ENCODE peak calls at places on chromosomes 12 and 14, in six cellular contexts. Z is choroid plexus epithelial cell, E is uterus, N is astrocyte, G is lung, U is left ventricle myocardium inferior. S is an unnamed sample.

GRCh38 chr14:103284574-103285467 is 49.2 kb upstream of the EIF5 start:
- DNase-seq in Z (peak), E (no peak), N (no peak), G (no peak), U (no peak), S (peak)

GRCh38 chr12:22874151-22874550 is 249.2 kb downstream of the ETNK1 start:
- DNase-seq in Z (no peak), E (no peak), N (peak), G (no peak), U (no peak), S (peak)

GRCh38 chr14:61034416-61035100 is 53.5 kb downstream of the SLC38A6 start:
- DNase-seq in Z (peak), E (no peak), N (no peak), G (peak), U (no peak), S (no peak)

GRCh38 chr12:14366211-14366762 is 805 bp downstream of the ATF7IP start:
- DNase-seq in Z (peak), E (no peak), N (peak), G (no peak), U (no peak), S (peak)

GRCh38 chr12:26918321-26919215 is 19.2 kb downstream of the INTS13 start:
- DNase-seq in Z (peak), E (no peak), N (peak), G (no peak), U (no peak), S (peak)

GRCh38 chr14:22939684-22940083 is 10.5 kb upstream of the PRMT5 start:
- DNase-seq in Z (peak), E (no peak), N (peak), G (no peak), U (no peak), S (no peak)

GRCh38 chr14:50362791-50363733 is 33.6 kb downstream of the CDKL1 start:
- DNase-seq in Z (peak), E (no peak), N (no peak), G (no peak), U (no peak), S (peak)

GRCh38 chr12:132615579-132616066 is 3.0 kb upstream of the P2RX2 start:
- DNase-seq in Z (no peak), E (no peak), N (no peak), G (no peak), U (no peak), S (no peak)

GRCh38 chr12:124648710-124649384 is 81.4 kb upstream of the NCOR2 start:
- DNase-seq in Z (no peak), E (no peak), N (no peak), G (no peak), U (no peak), S (no peak)

GRCh38 chr12:123934829-123935228 is 37.8 kb downstream of the CCDC92 start:
- DNase-seq in Z (peak), E (no peak), N (peak), G (no peak), U (no peak), S (no peak)

GRCh38 chr12:99390707-99391106 is 256.8 kb upstream of the GARIN6 start:
- DNase-seq in Z (no peak), E (no peak), N (no peak), G (no peak), U (no peak), S (no peak)

GRCh38 chr12:99383258-99383657 is 264.3 kb upstream of the GARIN6 start:
- DNase-seq in Z (no peak), E (no peak), N (no peak), G (no peak), U (no peak), S (no peak)

GRCh38 chr12:99387661-99388060 is 259.9 kb upstream of the GARIN6 start:
- DNase-seq in Z (no peak), E (no peak), N (peak), G (no peak), U (no peak), S (no peak)

GRCh38 chr12:99389751-99390150 is 257.8 kb upstream of the GARIN6 start:
- DNase-seq in Z (no peak), E (no peak), N (no peak), G (no peak), U (no peak), S (no peak)

GRCh38 chr12:99386907-99387306 is 260.6 kb upstream of the GARIN6 start:
- DNase-seq in Z (peak), E (no peak), N (peak), G (no peak), U (no peak), S (peak)
- TF ChIP-seq CTCF in Z (peak), E (no peak), N (peak), G (no peak), U (no peak), S (peak)

DNA sequence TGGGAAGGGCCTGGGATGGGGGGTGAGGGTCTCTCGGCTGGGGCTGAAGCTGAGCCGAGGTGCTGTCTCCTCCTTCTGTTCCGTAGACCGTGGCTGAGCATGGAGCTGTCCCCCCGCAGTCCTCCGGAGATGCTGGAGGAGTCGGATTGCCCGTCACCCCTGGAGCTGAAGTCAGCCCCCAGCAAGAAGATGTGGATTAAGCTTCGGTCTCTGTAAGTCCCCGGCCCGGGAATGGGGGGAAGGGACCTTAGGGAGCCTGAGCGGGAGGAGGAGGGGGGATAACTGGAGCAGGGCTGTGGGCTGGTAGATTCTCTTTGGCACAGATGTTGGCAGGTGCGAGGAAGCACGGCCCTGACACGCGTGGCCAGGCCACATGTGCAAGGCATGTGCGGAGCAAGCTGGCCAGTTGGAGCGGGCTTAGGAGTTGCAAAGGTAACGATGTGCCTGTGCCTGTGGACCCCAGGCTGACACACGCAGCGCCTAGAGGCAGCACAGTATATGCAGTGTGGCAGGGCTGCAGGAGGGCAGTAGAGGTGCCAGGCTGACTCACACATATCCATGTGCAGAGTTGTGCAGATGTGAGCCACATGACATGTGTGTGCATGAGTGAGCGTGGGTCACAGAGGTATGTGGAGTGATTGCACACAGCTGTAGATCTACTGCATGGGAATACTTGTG is 512 bp downstream of the PDE1B start:
- DNase-seq in Z (no peak), E (no peak), N (no peak), G (no peak), U (no peak), S (no peak)
- H3K4me3 ChIP-seq in Z (peak), E (peak), N (peak), G (peak), U (peak), S (peak)

GRCh38 chr12:109719123-109720022 is 5.7 kb downstream of the FAM222A start:
- DNase-seq in Z (peak), E (no peak), N (no peak), G (no peak), U (no peak), S (no peak)
- TF ChIP-seq CTCF in Z (peak), E (no peak), N (no peak), G (no peak), U (no peak), S (peak)

GRCh38 chr12:52437508-52437907 is 3.3 kb upstream of the KRT75 start:
- DNase-seq in Z (no peak), E (no peak), N (no peak), G (no peak), U (no peak), S (no peak)
- H3K4me3 ChIP-seq in Z (no peak), E (no peak), N (no peak), G (no peak), U (no peak), S (no peak)

GRCh38 chr12:18320036-18320617 is 58.8 kb downstream of the PIK3C2G start:
- DNase-seq in Z (peak), E (no peak), N (peak), G (no peak), U (no peak), S (peak)
- TF ChIP-seq CTCF in Z (peak), E (peak), N (peak), G (no peak), U (peak), S (peak)

GRCh38 chr12:113240395-113240794 is 19.1 kb downstream of the TPCN1 start:
- DNase-seq in Z (no peak), E (no peak), N (no peak), G (no peak), U (no peak), S (no peak)

GRCh38 chr12:113238309-113238708 is 17.0 kb downstream of the TPCN1 start:
- DNase-seq in Z (no peak), E (no peak), N (no peak), G (no peak), U (no peak), S (no peak)

GRCh38 chr12:113239288-113239771 is 18.1 kb downstream of the TPCN1 start:
- DNase-seq in Z (no peak), E (no peak), N (no peak), G (no peak), U (no peak), S (no peak)

GRCh38 chr12:113241191-113242017 is 20.1 kb downstream of the TPCN1 start:
- DNase-seq in Z (peak), E (no peak), N (peak), G (no peak), U (no peak), S (no peak)

DNA sequence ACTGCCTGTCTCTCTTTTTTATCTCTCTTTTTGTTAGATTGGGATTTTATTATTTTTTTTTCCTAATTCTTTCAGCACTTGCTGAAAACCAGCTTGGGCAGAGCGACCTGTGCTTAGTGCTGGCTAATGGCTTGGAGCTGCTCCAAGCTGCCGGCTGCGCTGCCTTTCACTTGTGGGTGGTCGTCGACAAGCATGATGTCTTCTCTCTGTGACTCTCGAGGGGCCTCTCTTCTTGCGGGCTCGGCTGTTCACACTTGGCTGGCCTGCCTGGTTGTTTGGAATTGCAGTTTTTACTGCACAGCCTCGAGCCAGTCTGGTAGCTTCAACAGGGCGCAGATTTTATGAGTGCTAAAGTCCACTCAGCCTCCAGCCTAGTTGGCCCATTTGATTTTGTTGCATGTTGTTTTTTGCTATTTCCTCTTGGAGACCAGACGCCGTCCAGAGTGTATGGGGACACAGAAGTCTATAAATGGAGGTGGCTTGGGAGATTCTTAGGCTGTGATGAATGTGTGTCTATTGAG is 18.6 kb downstream of the TPCN1 start:
- DNase-seq in Z (no peak), E (no peak), N (no peak), G (no peak), U (peak), S (peak)
- H3K4me3 ChIP-seq in Z (no peak), E (no peak), N (no peak), G (no peak), U (no peak), S (no peak)

S was measured in cardiac fibroblast.